ENCODE peak calls at places on chromosomes 5 and 9, in nine cellular contexts. One of them, this sample, is unnamed.

GRCh38 chr5:16618138-16618897 is 1.5 kb upstream of the RETREG1 start:
- DNase-seq in DMS153: peak; percentile 95
- DNase-seq in lung microvascular endothelial cell: no peak
- DNase-seq in nucleus accumbens: no peak
- DNase-seq in BJ: no peak
- DNase-seq in suprapubic skin: no peak
- DNase-seq in activated CD4-positive, alpha-beta T cell treated with anti-CD3 and anti-CD28 coated beads for 24 hours: no peak
- DNase-seq in EH: no peak
- DNase-seq in HCT116: no peak
- DNase-seq in this sample: no peak

GRCh38 chr9:113380869-113381378 is 4.1 kb upstream of the HDHD3 start:
- DNase-seq in DMS153: no peak
- DNase-seq in lung microvascular endothelial cell: no peak
- DNase-seq in nucleus accumbens: no peak
- DNase-seq in BJ: no peak
- DNase-seq in suprapubic skin: no peak
- DNase-seq in activated CD4-positive, alpha-beta T cell treated with anti-CD3 and anti-CD28 coated beads for 24 hours: no peak
- DNase-seq in EH: no peak
- DNase-seq in HCT116: no peak
- DNase-seq in this sample: no peak

GRCh38 chr5:55897905-55898304 is 46.7 kb downstream of the IL31RA start:
- DNase-seq in DMS153: no peak
- DNase-seq in lung microvascular endothelial cell: no peak
- DNase-seq in nucleus accumbens: no peak
- DNase-seq in BJ: peak; percentile 97
- DNase-seq in suprapubic skin: peak; percentile 88
- DNase-seq in activated CD4-positive, alpha-beta T cell treated with anti-CD3 and anti-CD28 coated beads for 24 hours: no peak
- DNase-seq in EH: peak; percentile 97
- DNase-seq in HCT116: no peak
- DNase-seq in this sample: no peak

GRCh38 chr5:74034738-74035137 is 408.7 kb downstream of the ARHGEF28 start:
- DNase-seq in DMS153: no peak
- DNase-seq in lung microvascular endothelial cell: no peak
- DNase-seq in nucleus accumbens: no peak
- DNase-seq in BJ: no peak
- DNase-seq in suprapubic skin: no peak
- DNase-seq in activated CD4-positive, alpha-beta T cell treated with anti-CD3 and anti-CD28 coated beads for 24 hours: no peak
- DNase-seq in EH: peak; percentile 68
- DNase-seq in HCT116: no peak
- DNase-seq in this sample: no peak

GRCh38 chr9:117887383-117887782 is 183.2 kb downstream of the TLR4 start:
- DNase-seq in DMS153: no peak
- DNase-seq in lung microvascular endothelial cell: no peak
- DNase-seq in nucleus accumbens: no peak
- DNase-seq in BJ: no peak
- DNase-seq in suprapubic skin: no peak
- DNase-seq in activated CD4-positive, alpha-beta T cell treated with anti-CD3 and anti-CD28 coated beads for 24 hours: no peak
- DNase-seq in EH: no peak
- DNase-seq in HCT116: no peak
- DNase-seq in this sample: no peak

GRCh38 chr5:116451905-116452450 is 122.6 kb downstream of the SEMA6A start:
- DNase-seq in DMS153: no peak
- DNase-seq in lung microvascular endothelial cell: no peak
- DNase-seq in nucleus accumbens: no peak
- DNase-seq in BJ: no peak
- DNase-seq in suprapubic skin: no peak
- DNase-seq in activated CD4-positive, alpha-beta T cell treated with anti-CD3 and anti-CD28 coated beads for 24 hours: no peak
- DNase-seq in EH: no peak
- DNase-seq in HCT116: no peak
- DNase-seq in this sample: no peak

GRCh38 chr9:87622936-87623335 is 103.0 kb upstream of the CTSL start:
- DNase-seq in DMS153: no peak
- DNase-seq in lung microvascular endothelial cell: no peak
- DNase-seq in nucleus accumbens: no peak
- DNase-seq in BJ: no peak
- DNase-seq in suprapubic skin: no peak
- DNase-seq in activated CD4-positive, alpha-beta T cell treated with anti-CD3 and anti-CD28 coated beads for 24 hours: no peak
- DNase-seq in EH: no peak
- DNase-seq in HCT116: no peak
- DNase-seq in this sample: no peak

GRCh38 chr5:75331095-75332090 is 5.6 kb upstream of the HMGCR start:
- DNase-seq in DMS153: no peak
- DNase-seq in lung microvascular endothelial cell: no peak
- DNase-seq in nucleus accumbens: no peak
- DNase-seq in BJ: no peak
- DNase-seq in suprapubic skin: no peak
- DNase-seq in activated CD4-positive, alpha-beta T cell treated with anti-CD3 and anti-CD28 coated beads for 24 hours: no peak
- DNase-seq in EH: no peak
- DNase-seq in HCT116: no peak
- DNase-seq in this sample: no peak

GRCh38 chr9:113996531-113997001 is 81.5 kb downstream of the AMBP start:
- DNase-seq in DMS153: no peak
- DNase-seq in lung microvascular endothelial cell: no peak
- DNase-seq in nucleus accumbens: no peak
- DNase-seq in BJ: no peak
- DNase-seq in suprapubic skin: peak; percentile 24
- DNase-seq in activated CD4-positive, alpha-beta T cell treated with anti-CD3 and anti-CD28 coated beads for 24 hours: no peak
- DNase-seq in EH: no peak
- DNase-seq in HCT116: no peak
- DNase-seq in this sample: no peak

GRCh38 chr9:127979333-127980055 is 1.3 kb downstream of the EEIG1 start:
- DNase-seq in DMS153: peak; percentile 30
- DNase-seq in lung microvascular endothelial cell: peak; percentile 57
- DNase-seq in nucleus accumbens: peak; percentile 70
- DNase-seq in BJ: no peak
- DNase-seq in suprapubic skin: peak; percentile 82
- DNase-seq in activated CD4-positive, alpha-beta T cell treated with anti-CD3 and anti-CD28 coated beads for 24 hours: no peak
- DNase-seq in EH: peak; percentile 67
- DNase-seq in HCT116: no peak
- DNase-seq in this sample: no peak

GRCh38 chr5:139475865-139476651 is 5.3 kb downstream of the SMIM33 start:
- DNase-seq in DMS153: no peak
- DNase-seq in lung microvascular endothelial cell: no peak
- DNase-seq in nucleus accumbens: no peak
- DNase-seq in BJ: no peak
- DNase-seq in suprapubic skin: no peak
- DNase-seq in activated CD4-positive, alpha-beta T cell treated with anti-CD3 and anti-CD28 coated beads for 24 hours: no peak
- DNase-seq in EH: no peak
- DNase-seq in HCT116: no peak
- DNase-seq in this sample: no peak

GRCh38 chr9:123541441-123541840 is 185.4 kb downstream of the CRB2 start:
- DNase-seq in DMS153: no peak
- DNase-seq in lung microvascular endothelial cell: no peak
- DNase-seq in nucleus accumbens: no peak
- DNase-seq in BJ: no peak
- DNase-seq in suprapubic skin: no peak
- DNase-seq in activated CD4-positive, alpha-beta T cell treated with anti-CD3 and anti-CD28 coated beads for 24 hours: no peak
- DNase-seq in EH: peak; percentile 41
- DNase-seq in HCT116: no peak
- DNase-seq in this sample: no peak

GRCh38 chr9:3516667-3517330 is 9.0 kb downstream of the RFX3 start:
- DNase-seq in DMS153: no peak
- DNase-seq in lung microvascular endothelial cell: no peak
- DNase-seq in nucleus accumbens: no peak
- DNase-seq in BJ: no peak
- DNase-seq in suprapubic skin: no peak
- DNase-seq in activated CD4-positive, alpha-beta T cell treated with anti-CD3 and anti-CD28 coated beads for 24 hours: no peak
- DNase-seq in EH: peak; percentile 13
- DNase-seq in HCT116: no peak
- DNase-seq in this sample: no peak

GRCh38 chr5:19767987-19768386 is 220.0 kb downstream of the CDH18 start:
- DNase-seq in DMS153: no peak
- DNase-seq in lung microvascular endothelial cell: no peak
- DNase-seq in nucleus accumbens: no peak
- DNase-seq in BJ: no peak
- DNase-seq in suprapubic skin: no peak
- DNase-seq in activated CD4-positive, alpha-beta T cell treated with anti-CD3 and anti-CD28 coated beads for 24 hours: no peak
- DNase-seq in EH: no peak
- DNase-seq in HCT116: no peak
- DNase-seq in this sample: no peak

GRCh38 chr9:20872340-20872977 is 159.0 kb downstream of the HACD4 start:
- DNase-seq in DMS153: no peak
- DNase-seq in lung microvascular endothelial cell: no peak
- DNase-seq in nucleus accumbens: no peak
- DNase-seq in BJ: peak; percentile 62
- DNase-seq in suprapubic skin: no peak
- DNase-seq in activated CD4-positive, alpha-beta T cell treated with anti-CD3 and anti-CD28 coated beads for 24 hours: no peak
- DNase-seq in EH: peak; percentile 95
- DNase-seq in HCT116: no peak
- DNase-seq in this sample: no peak

GRCh38 chr5:142059304-142059940 is 46.6 kb upstream of the GNPDA1 start:
- DNase-seq in DMS153: no peak
- DNase-seq in lung microvascular endothelial cell: no peak
- DNase-seq in nucleus accumbens: no peak
- DNase-seq in BJ: no peak
- DNase-seq in suprapubic skin: no peak
- DNase-seq in activated CD4-positive, alpha-beta T cell treated with anti-CD3 and anti-CD28 coated beads for 24 hours: no peak
- DNase-seq in EH: peak; percentile 46
- DNase-seq in HCT116: peak; percentile 35
- DNase-seq in this sample: no peak

GRCh38 chr9:134650431-134651190 is 9.0 kb downstream of the COL5A1 start:
- DNase-seq in DMS153: no peak
- DNase-seq in lung microvascular endothelial cell: no peak
- DNase-seq in nucleus accumbens: no peak
- DNase-seq in BJ: no peak
- DNase-seq in suprapubic skin: no peak
- DNase-seq in activated CD4-positive, alpha-beta T cell treated with anti-CD3 and anti-CD28 coated beads for 24 hours: no peak
- DNase-seq in EH: no peak
- DNase-seq in HCT116: no peak
- DNase-seq in this sample: no peak

GRCh38 chr5:181063514-181063913 is 23.4 kb downstream of the BTNL9 start:
- DNase-seq in DMS153: no peak
- DNase-seq in lung microvascular endothelial cell: no peak
- DNase-seq in nucleus accumbens: no peak
- DNase-seq in BJ: no peak
- DNase-seq in suprapubic skin: no peak
- DNase-seq in activated CD4-positive, alpha-beta T cell treated with anti-CD3 and anti-CD28 coated beads for 24 hours: no peak
- DNase-seq in EH: no peak
- DNase-seq in HCT116: no peak
- DNase-seq in this sample: no peak

GRCh38 chr9:83919111-83919510 is 2.1 kb downstream of the KIF27 start:
- DNase-seq in DMS153: no peak
- DNase-seq in lung microvascular endothelial cell: no peak
- DNase-seq in nucleus accumbens: no peak
- DNase-seq in BJ: no peak
- DNase-seq in suprapubic skin: no peak
- DNase-seq in activated CD4-positive, alpha-beta T cell treated with anti-CD3 and anti-CD28 coated beads for 24 hours: no peak
- DNase-seq in EH: no peak
- DNase-seq in HCT116: no peak
- DNase-seq in this sample: no peak

GRCh38 chr9:137455361-137455991 is 3.7 kb downstream of the NSMF start:
- DNase-seq in DMS153: no peak
- DNase-seq in lung microvascular endothelial cell: no peak
- DNase-seq in nucleus accumbens: no peak
- DNase-seq in BJ: no peak
- DNase-seq in suprapubic skin: peak; percentile 75
- DNase-seq in activated CD4-positive, alpha-beta T cell treated with anti-CD3 and anti-CD28 coated beads for 24 hours: no peak
- DNase-seq in EH: no peak
- DNase-seq in HCT116: no peak
- DNase-seq in this sample: no peak

This sample was measured in type B pancreatic cell.